ENCODE peak calls at places on chromosomes 5 and 9, in seven cellular contexts. C, M, G, O, D, L and Z are unnamed samples.

GRCh38 chr9:70080481-70081119 is 37.0 kb downstream of the MAMDC2 start:
- DNase-seq in G (no peak), O (no peak), C (no peak), M (no peak), D (no peak), L (peak), Z (no peak)

GRCh38 chr5:134091626-134092121 is 22.8 kb upstream of the TCF7 start:
- DNase-seq in O (no peak), L (peak), G (no peak), D (no peak), C (no peak), M (no peak), Z (no peak)

GRCh38 chr9:81479573-81479972 is 209.8 kb downstream of the TLE1 start:
- DNase-seq in G (no peak), D (no peak), L (no peak), C (no peak), O (no peak), M (no peak), Z (no peak)

GRCh38 chr9:69023650-69024049 is 9.7 kb upstream of the PRKACG start:
- DNase-seq in O (no peak), M (no peak), D (no peak), G (peak), L (no peak), C (no peak), Z (no peak)

GRCh38 chr5:92019376-92019990 is 636.4 kb upstream of the ARRDC3 start:
- DNase-seq in L (no peak), C (no peak), M (no peak), D (no peak), O (no peak), G (no peak), Z (no peak)

GRCh38 chr5:106093149-106093548 is 1577.6 kb downstream of the EFNA5 start:
- DNase-seq in L (no peak), M (no peak), O (no peak), G (no peak), D (no peak), C (no peak), Z (no peak)

GRCh38 chr5:132313378-132313777 is 19.2 kb downstream of the SLC22A4 start:
- DNase-seq in M (no peak), G (no peak), D (no peak), O (no peak), L (no peak), C (no peak), Z (no peak)

GRCh38 chr9:92295827-92296258 is 2.3 kb upstream of the IARS1 start:
- DNase-seq in O (peak), L (no peak), D (no peak), G (no peak), M (no peak), C (no peak), Z (no peak)

GRCh38 chr9:93252116-93252780 is 68.3 kb downstream of the WNK2 start:
- DNase-seq in O (no peak), D (no peak), M (no peak), C (no peak), G (no peak), L (no peak), Z (no peak)

GRCh38 chr9:31089822-31090221 is 1294.6 kb upstream of the ACO1 start:
- DNase-seq in L (no peak), D (no peak), M (no peak), C (no peak), G (no peak), O (no peak), Z (no peak)

GRCh38 chr5:172647341-172648007 is 6.4 kb downstream of the NEURL1B start:
- DNase-seq in L (no peak), G (no peak), O (no peak), D (no peak), M (no peak), C (no peak), Z (no peak)

GRCh38 chr5:119191944-119192343 is 121.1 kb downstream of the DMXL1 start:
- DNase-seq in D (no peak), L (no peak), G (no peak), O (no peak), C (no peak), M (no peak), Z (no peak)

GRCh38 chr5:1036504-1037122 is 28.0 kb downstream of the NKD2 start:
- DNase-seq in M (no peak), D (peak), G (no peak), L (no peak), C (no peak), O (no peak), Z (peak)

GRCh38 chr5:1034986-1035385 is 26.4 kb downstream of the NKD2 start:
- DNase-seq in G (no peak), D (no peak), C (no peak), M (no peak), L (no peak), O (no peak), Z (no peak)

GRCh38 chr5:1034421-1034905 is 25.9 kb downstream of the NKD2 start:
- DNase-seq in L (no peak), D (peak), G (no peak), O (no peak), C (no peak), M (no peak), Z (peak)

GRCh38 chr5:1037123-1037670 is 28.6 kb downstream of the NKD2 start:
- DNase-seq in C (no peak), G (no peak), M (no peak), D (peak), L (no peak), O (no peak), Z (peak)

DNA sequence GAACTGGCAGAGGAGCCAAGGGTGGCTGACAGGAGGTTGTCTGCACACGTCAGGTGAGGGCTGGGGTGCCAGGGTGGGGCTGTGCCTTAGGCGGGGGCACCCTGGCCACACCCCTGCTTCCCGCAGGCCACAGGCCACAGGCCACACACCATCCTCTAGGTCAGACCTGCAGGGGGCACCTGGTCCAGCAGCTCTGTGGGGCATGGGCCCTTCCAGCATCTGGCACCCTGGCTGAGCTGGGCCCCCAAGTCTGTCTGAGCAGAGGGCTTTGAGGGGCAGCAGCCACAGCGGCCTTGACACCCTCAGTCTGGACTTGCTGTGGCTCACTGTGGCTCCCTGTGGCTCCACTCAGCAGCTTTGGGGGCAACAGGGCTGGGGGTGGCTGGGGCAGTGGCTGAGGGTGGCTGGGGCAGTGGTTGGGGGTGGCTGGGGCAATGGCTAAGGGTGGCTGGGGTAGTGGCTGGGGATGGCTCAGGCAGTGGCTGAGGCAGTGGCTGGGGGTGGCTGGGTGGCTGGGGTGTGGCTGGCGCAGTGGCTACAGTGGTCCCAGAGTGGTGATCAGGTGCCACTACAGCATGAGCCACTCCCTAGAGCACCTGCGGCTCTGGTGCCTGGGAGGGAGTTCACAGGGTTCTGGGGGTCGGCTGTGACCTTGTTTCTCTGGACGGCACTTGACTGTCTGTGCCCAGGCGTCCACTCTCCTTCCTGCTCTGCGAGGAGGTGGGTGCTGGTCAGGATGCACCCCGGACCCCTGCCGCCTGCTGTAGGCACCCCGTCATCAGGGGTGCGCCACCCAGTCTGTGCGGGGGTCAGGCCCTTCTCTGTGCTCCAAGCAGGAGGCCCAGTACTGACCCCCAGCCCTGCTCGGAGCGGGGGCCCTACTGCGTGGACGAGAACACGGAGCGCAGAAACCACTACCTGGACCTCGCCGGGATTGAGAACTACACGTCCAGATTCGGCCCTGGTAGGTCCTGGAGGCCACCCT is 27.1 kb downstream of the NKD2 start:
- DNase-seq in M (no peak), C (no peak), D (peak), O (no peak), G (no peak), L (no peak), Z (peak)
- TF ChIP-seq TAF1 in M (no peak), C (no peak), D (no peak), O (no peak), G (no peak), L (no peak), Z (no peak)

DNA sequence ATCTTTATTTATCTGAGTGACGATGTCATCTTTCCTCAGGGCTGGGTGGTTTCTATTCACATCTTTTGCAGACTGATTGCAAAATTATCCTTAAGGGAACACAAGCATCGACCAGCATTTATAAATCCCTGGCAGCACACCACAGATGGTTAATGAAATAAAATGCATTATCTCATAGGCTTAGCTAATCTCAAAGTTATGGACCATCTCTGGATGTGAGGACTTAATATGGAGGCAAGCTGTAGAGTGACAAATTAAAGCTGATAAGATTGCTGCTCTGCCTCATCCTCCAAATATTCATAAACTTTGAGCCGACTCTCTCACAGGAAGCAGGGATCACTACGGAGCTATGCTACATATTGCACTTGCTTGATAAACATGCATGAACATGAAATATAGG is 663.2 kb upstream of the RGMB start:
- DNase-seq in D (peak), G (no peak), M (no peak), C (no peak), O (no peak), L (no peak), Z (no peak)
- TF ChIP-seq TAF1 in D (peak), G (no peak), M (no peak), C (no peak), O (no peak), L (no peak), Z (no peak)

GRCh38 chr5:158212237-158212636 is 353.3 kb upstream of the CLINT1 start:
- DNase-seq in G (no peak), O (no peak), M (no peak), C (no peak), L (no peak), D (no peak), Z (no peak)

GRCh38 chr5:158207733-158208132 is 348.8 kb upstream of the CLINT1 start:
- DNase-seq in O (no peak), G (no peak), L (no peak), C (no peak), D (no peak), M (no peak), Z (no peak)

GRCh38 chr5:158209219-158209908 is 350.4 kb upstream of the CLINT1 start:
- DNase-seq in M (no peak), D (no peak), C (no peak), G (no peak), O (no peak), L (no peak), Z (no peak)

DNA sequence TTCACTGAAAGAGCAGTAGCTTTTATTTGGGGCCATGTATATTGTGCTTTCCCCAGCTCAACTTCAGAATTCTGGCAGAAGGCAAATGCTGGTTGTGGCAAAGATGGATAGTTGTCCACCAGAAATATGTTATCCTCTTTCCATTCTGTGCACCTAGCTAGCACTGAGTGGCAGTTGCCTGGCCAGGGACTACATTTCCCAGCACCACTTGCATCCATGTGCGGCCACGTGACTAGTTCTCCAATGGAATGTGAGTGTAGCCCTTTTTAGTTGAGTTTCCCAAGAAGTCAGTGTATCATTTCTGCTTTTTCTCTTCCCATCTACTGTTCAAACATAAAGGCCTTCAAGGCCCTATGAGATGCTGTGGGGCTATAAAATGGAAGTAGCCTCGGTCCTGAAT is 354.0 kb upstream of the CLINT1 start:
- DNase-seq in C (no peak), G (no peak), D (no peak), M (no peak), L (no peak), O (peak), Z (no peak)
- TF ChIP-seq TAF1 in C (no peak), G (no peak), D (no peak), M (no peak), L (no peak), O (no peak), Z (no peak)

GRCh38 chr5:58958701-58959100 is 375.8 kb downstream of the RAB3C start:
- DNase-seq in L (no peak), D (no peak), O (no peak), C (no peak), M (no peak), G (no peak), Z (no peak)
- TF ChIP-seq TAF1 in L (no peak), D (no peak), O (no peak), C (no peak), M (no peak), G (no peak), Z (no peak)

GRCh38 chr5:150645070-150645700 is 4.7 kb downstream of the SYNPO start:
- DNase-seq in O (no peak), C (no peak), G (no peak), M (no peak), L (no peak), D (peak), Z (no peak)
- TF ChIP-seq TAF1 in O (no peak), C (no peak), G (no peak), M (no peak), L (no peak), D (no peak), Z (no peak)

DNA sequence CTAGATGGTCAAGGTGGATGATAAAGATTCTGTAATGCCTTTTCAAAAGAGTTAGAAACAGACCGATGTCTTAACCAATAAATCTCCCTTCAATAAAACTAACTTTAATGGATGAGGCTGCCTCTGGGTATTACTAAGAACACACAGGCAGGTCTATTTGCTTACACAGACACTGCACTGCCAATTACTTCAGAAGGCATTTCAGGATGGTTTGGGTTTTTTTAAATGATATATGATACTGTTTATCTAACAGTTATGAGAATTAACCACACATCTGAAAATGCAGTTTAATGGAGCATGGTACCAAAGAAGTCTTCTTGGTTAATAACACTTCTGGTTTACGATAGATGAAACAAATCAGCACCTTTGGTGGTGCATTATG is 367.9 kb upstream of the GRAMD2B start:
- DNase-seq in M (no peak), C (no peak), D (peak), O (no peak), G (no peak), L (no peak), Z (no peak)
- TF ChIP-seq TAF1 in M (no peak), C (no peak), D (no peak), O (no peak), G (no peak), L (no peak), Z (no peak)

GRCh38 chr5:75510417-75510835 is 1.0 kb downstream of the CERT1 start:
- DNase-seq in G (no peak), C (no peak), O (peak), L (peak), M (no peak), D (no peak), Z (no peak)
- TF ChIP-seq TAF1 in G (peak), C (no peak), O (no peak), L (no peak), M (no peak), D (no peak), Z (no peak)

GRCh38 chr9:133351908-133352634 is 4.1 kb downstream of the RPL7A start:
- DNase-seq in L (peak), O (peak), M (no peak), C (no peak), G (peak), D (peak), Z (no peak)
- TF ChIP-seq TAF1 in L (no peak), O (no peak), M (no peak), C (no peak), G (peak), D (no peak), Z (no peak)

DNA sequence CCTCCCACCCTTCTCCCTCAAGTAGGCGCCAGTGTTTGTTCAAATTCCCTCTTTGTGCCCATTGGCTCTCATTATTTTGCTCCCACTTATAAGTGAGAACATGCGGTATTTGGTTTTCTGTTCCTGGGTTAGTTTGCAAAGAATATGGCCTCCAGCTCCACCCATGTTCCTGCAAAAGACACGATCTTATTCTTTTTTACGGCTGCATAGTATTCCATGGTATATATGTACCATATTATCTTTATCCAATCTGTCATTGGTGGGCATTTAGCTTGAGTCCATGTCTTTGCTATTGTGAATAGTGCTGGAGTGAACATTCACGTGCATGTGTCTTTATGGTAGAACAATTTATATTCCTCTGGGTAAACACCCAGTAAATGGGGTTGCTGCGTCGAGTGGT is 63.0 kb upstream of the OTULINL start:
- DNase-seq in D (no peak), L (no peak), G (no peak), O (no peak), M (no peak), C (no peak), Z (no peak)
- TF ChIP-seq TAF1 in D (no peak), L (no peak), G (no peak), O (no peak), M (no peak), C (no peak), Z (no peak)